ENCODE peak calls at places on chromosomes 12 and 14, in six cellular contexts. One of them, this sample, is unnamed.

GRCh38 chr12:57401165-57401564 is 29.7 kb downstream of the R3HDM2 start:
- DNase-seq in heart right ventricle: peak
- DNase-seq in psoas muscle: no peak
- DNase-seq in CD8-positive, alpha-beta T cell: no peak
- DNase-seq in right atrium auricular region: no peak
- DNase-seq in CD4-positive, alpha-beta memory T cell: no peak
- DNase-seq in this sample: no peak

GRCh38 chr14:92254786-92255185 is 68.2 kb upstream of the SLC24A4 start:
- DNase-seq in heart right ventricle: peak
- DNase-seq in CD8-positive, alpha-beta T cell: no peak
- DNase-seq in psoas muscle: peak
- DNase-seq in right atrium auricular region: no peak
- DNase-seq in CD4-positive, alpha-beta memory T cell: no peak
- DNase-seq in this sample: no peak

GRCh38 chr12:10033783-10034381 is 3.4 kb downstream of the CLEC9A start:
- DNase-seq in heart right ventricle: no peak
- DNase-seq in psoas muscle: no peak
- DNase-seq in right atrium auricular region: no peak
- DNase-seq in CD4-positive, alpha-beta memory T cell: no peak
- DNase-seq in CD8-positive, alpha-beta T cell: no peak
- DNase-seq in this sample: no peak

GRCh38 chr12:118418385-118419057 is 42.2 kb downstream of the SUDS3 start:
- DNase-seq in right atrium auricular region: no peak
- DNase-seq in psoas muscle: no peak
- DNase-seq in CD8-positive, alpha-beta T cell: no peak
- DNase-seq in heart right ventricle: no peak
- DNase-seq in CD4-positive, alpha-beta memory T cell: no peak
- DNase-seq in this sample: no peak

GRCh38 chr14:104885031-104885972 is 20.2 kb downstream of the CEP170B start:
- DNase-seq in CD8-positive, alpha-beta T cell: no peak
- DNase-seq in CD4-positive, alpha-beta memory T cell: no peak
- DNase-seq in psoas muscle: no peak
- DNase-seq in heart right ventricle: no peak
- DNase-seq in right atrium auricular region: no peak
- DNase-seq in this sample: no peak

GRCh38 chr12:60100150-60100549 is 504.3 kb downstream of the SLC16A7 start:
- DNase-seq in psoas muscle: no peak
- DNase-seq in CD4-positive, alpha-beta memory T cell: no peak
- DNase-seq in right atrium auricular region: no peak
- DNase-seq in CD8-positive, alpha-beta T cell: no peak
- DNase-seq in heart right ventricle: no peak
- DNase-seq in this sample: no peak

GRCh38 chr14:62253931-62254330 is 491.7 kb downstream of the SNAPC1 start:
- DNase-seq in right atrium auricular region: no peak
- DNase-seq in psoas muscle: no peak
- DNase-seq in CD4-positive, alpha-beta memory T cell: no peak
- DNase-seq in CD8-positive, alpha-beta T cell: no peak
- DNase-seq in heart right ventricle: no peak
- DNase-seq in this sample: no peak

GRCh38 chr12:60106207-60106606 is 510.4 kb downstream of the SLC16A7 start:
- DNase-seq in psoas muscle: no peak
- DNase-seq in heart right ventricle: no peak
- DNase-seq in CD8-positive, alpha-beta T cell: no peak
- DNase-seq in right atrium auricular region: no peak
- DNase-seq in CD4-positive, alpha-beta memory T cell: no peak
- DNase-seq in this sample: no peak

GRCh38 chr12:57811028-57811755 is 7.3 kb downstream of the AVIL start:
- DNase-seq in CD8-positive, alpha-beta T cell: no peak
- DNase-seq in right atrium auricular region: no peak
- DNase-seq in heart right ventricle: no peak
- DNase-seq in CD4-positive, alpha-beta memory T cell: no peak
- DNase-seq in psoas muscle: no peak
- DNase-seq in this sample: no peak

GRCh38 chr12:12081836-12082497 is 11.2 kb downstream of the BCL2L14 start:
- DNase-seq in CD4-positive, alpha-beta memory T cell: peak
- DNase-seq in heart right ventricle: peak
- DNase-seq in right atrium auricular region: no peak
- DNase-seq in psoas muscle: no peak
- DNase-seq in CD8-positive, alpha-beta T cell: no peak
- DNase-seq in this sample: no peak

GRCh38 chr14:32509632-32510187 is 180.6 kb downstream of the AKAP6 start:
- DNase-seq in heart right ventricle: peak
- DNase-seq in right atrium auricular region: peak
- DNase-seq in CD8-positive, alpha-beta T cell: no peak
- DNase-seq in psoas muscle: peak
- DNase-seq in CD4-positive, alpha-beta memory T cell: no peak
- DNase-seq in this sample: peak

GRCh38 chr14:77574446-77575125 is 41.9 kb downstream of the SPTLC2 start:
- DNase-seq in psoas muscle: no peak
- DNase-seq in CD8-positive, alpha-beta T cell: no peak
- DNase-seq in heart right ventricle: no peak
- DNase-seq in right atrium auricular region: no peak
- DNase-seq in CD4-positive, alpha-beta memory T cell: no peak
- DNase-seq in this sample: no peak
- H3K27ac ChIP-seq in psoas muscle: no peak
- H3K27ac ChIP-seq in CD8-positive, alpha-beta T cell: no peak
- H3K27ac ChIP-seq in heart right ventricle: no peak
- H3K27ac ChIP-seq in right atrium auricular region: no peak
- H3K27ac ChIP-seq in CD4-positive, alpha-beta memory T cell: no peak
- H3K27ac ChIP-seq in this sample: peak

GRCh38 chr12:85000766-85001165 is 35.3 kb downstream of the TSPAN19 start:
- DNase-seq in psoas muscle: no peak
- DNase-seq in CD8-positive, alpha-beta T cell: no peak
- DNase-seq in right atrium auricular region: no peak
- DNase-seq in heart right ventricle: no peak
- DNase-seq in CD4-positive, alpha-beta memory T cell: no peak
- DNase-seq in this sample: no peak

GRCh38 chr12:85007836-85008235 is 28.2 kb downstream of the TSPAN19 start:
- DNase-seq in heart right ventricle: no peak
- DNase-seq in CD8-positive, alpha-beta T cell: no peak
- DNase-seq in CD4-positive, alpha-beta memory T cell: no peak
- DNase-seq in psoas muscle: no peak
- DNase-seq in right atrium auricular region: no peak
- DNase-seq in this sample: no peak

GRCh38 chr12:85005615-85006014 is 30.5 kb downstream of the TSPAN19 start:
- DNase-seq in CD4-positive, alpha-beta memory T cell: no peak
- DNase-seq in psoas muscle: no peak
- DNase-seq in heart right ventricle: no peak
- DNase-seq in CD8-positive, alpha-beta T cell: no peak
- DNase-seq in right atrium auricular region: no peak
- DNase-seq in this sample: no peak

GRCh38 chr12:85002778-85003296 is 33.2 kb downstream of the TSPAN19 start:
- DNase-seq in heart right ventricle: no peak
- DNase-seq in CD4-positive, alpha-beta memory T cell: no peak
- DNase-seq in CD8-positive, alpha-beta T cell: no peak
- DNase-seq in right atrium auricular region: no peak
- DNase-seq in psoas muscle: no peak
- DNase-seq in this sample: no peak

GRCh38 chr12:85004199-85004598 is 31.9 kb downstream of the TSPAN19 start:
- DNase-seq in psoas muscle: no peak
- DNase-seq in heart right ventricle: no peak
- DNase-seq in right atrium auricular region: no peak
- DNase-seq in CD4-positive, alpha-beta memory T cell: no peak
- DNase-seq in CD8-positive, alpha-beta T cell: no peak
- DNase-seq in this sample: no peak
- H3K4me3 ChIP-seq in psoas muscle: no peak
- H3K4me3 ChIP-seq in heart right ventricle: no peak
- H3K4me3 ChIP-seq in right atrium auricular region: no peak
- H3K4me3 ChIP-seq in CD4-positive, alpha-beta memory T cell: no peak
- H3K4me3 ChIP-seq in CD8-positive, alpha-beta T cell: no peak
- H3K4me3 ChIP-seq in this sample: no peak

GRCh38 chr14:24150061-24150460 is 2.8 kb downstream of the RNF31 start:
- DNase-seq in CD8-positive, alpha-beta T cell: no peak
- DNase-seq in heart right ventricle: no peak
- DNase-seq in psoas muscle: no peak
- DNase-seq in right atrium auricular region: no peak
- DNase-seq in CD4-positive, alpha-beta memory T cell: no peak
- DNase-seq in this sample: no peak
- H3K27ac ChIP-seq in CD8-positive, alpha-beta T cell: no peak
- H3K27ac ChIP-seq in heart right ventricle: no peak
- H3K27ac ChIP-seq in psoas muscle: no peak
- H3K27ac ChIP-seq in right atrium auricular region: no peak
- H3K27ac ChIP-seq in CD4-positive, alpha-beta memory T cell: no peak
- H3K27ac ChIP-seq in this sample: no peak

DNA sequence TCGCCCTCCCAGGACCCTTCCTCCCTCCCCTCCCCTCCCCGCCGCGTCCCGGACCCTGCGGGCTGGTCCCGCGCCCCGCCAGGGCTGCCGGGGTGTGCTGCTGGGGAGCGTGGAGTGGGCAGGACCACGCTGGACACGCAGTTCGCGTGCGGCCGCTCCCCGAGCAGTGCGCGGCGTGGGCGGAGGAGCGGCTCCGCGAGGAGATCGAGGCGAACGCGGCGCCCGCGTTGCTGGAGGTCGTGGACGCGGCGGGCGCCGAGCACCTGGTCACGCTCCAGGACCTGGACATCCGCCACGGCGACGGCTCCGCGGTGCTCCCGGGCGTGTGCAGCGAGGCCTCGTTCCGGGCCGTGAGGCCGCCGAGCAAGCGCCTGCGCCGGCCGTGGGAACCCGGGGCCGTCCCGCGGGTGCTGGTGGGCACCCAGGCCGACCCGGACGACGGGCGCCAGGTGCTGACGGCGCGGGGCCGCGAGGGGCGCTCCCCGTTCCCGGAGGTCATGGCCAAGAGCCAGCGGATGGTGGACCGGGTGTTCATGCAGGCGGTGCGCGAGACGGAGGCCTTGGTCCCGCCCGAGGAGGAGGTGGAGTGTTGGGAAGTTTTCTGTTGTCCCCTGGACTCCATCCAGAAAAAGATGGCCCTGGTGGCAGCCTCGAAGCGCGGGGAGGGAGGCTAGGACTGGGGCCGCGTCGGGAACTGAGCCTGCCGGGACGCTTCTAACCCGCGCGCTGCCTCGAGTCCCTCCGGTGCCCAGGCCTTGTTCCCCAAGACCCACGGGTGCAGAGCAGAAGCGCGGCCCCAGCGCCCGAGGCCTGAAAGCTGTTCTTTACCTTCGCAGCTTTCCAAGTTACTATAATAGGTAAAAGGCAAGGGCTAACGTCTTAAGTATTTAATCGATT is 54.7 kb upstream of the EIF5 start:
- DNase-seq in psoas muscle: peak
- DNase-seq in heart right ventricle: no peak
- DNase-seq in CD8-positive, alpha-beta T cell: no peak
- DNase-seq in CD4-positive, alpha-beta memory T cell: no peak
- DNase-seq in right atrium auricular region: peak
- DNase-seq in this sample: no peak
- H3K4me3 ChIP-seq in psoas muscle: peak
- H3K4me3 ChIP-seq in heart right ventricle: peak
- H3K4me3 ChIP-seq in CD8-positive, alpha-beta T cell: no peak
- H3K4me3 ChIP-seq in CD4-positive, alpha-beta memory T cell: no peak
- H3K4me3 ChIP-seq in right atrium auricular region: no peak
- H3K4me3 ChIP-seq in this sample: peak

DNA sequence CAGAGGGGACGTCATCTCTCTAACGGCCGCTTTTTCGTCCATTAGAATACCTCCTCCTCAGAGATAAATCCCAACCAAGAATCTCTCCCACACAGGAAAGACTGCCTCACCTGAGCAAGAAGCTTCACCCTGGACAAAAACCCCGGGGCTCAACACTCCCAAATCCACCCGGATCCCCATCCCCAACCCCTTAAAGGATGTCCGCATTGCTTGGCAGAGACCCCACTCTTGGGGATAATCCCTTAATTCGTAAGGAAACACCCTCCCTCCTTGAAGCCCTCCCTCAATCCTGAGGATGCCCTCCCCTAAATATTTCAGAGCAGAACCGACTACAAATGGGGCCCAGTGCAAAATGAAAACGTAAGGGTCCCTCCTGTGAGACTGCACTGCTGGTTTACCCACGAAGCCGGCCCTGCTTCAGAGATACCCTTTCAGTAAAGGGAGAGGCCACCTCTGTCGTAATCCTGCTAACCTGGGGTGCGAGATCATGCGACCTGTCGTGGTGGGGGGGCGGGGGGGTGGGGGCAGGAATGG is 657 bp upstream of the DYNLL1 start:
- DNase-seq in right atrium auricular region: no peak
- DNase-seq in CD8-positive, alpha-beta T cell: peak
- DNase-seq in psoas muscle: no peak
- DNase-seq in CD4-positive, alpha-beta memory T cell: no peak
- DNase-seq in heart right ventricle: no peak
- DNase-seq in this sample: no peak
- H3K27ac ChIP-seq in right atrium auricular region: no peak
- H3K27ac ChIP-seq in CD8-positive, alpha-beta T cell: peak
- H3K27ac ChIP-seq in psoas muscle: peak
- H3K27ac ChIP-seq in CD4-positive, alpha-beta memory T cell: peak
- H3K27ac ChIP-seq in heart right ventricle: peak
- H3K27ac ChIP-seq in this sample: peak

GRCh38 chr14:55071870-55072640 is 20.6 kb downstream of the MAPK1IP1L start:
- DNase-seq in heart right ventricle: peak
- DNase-seq in CD4-positive, alpha-beta memory T cell: peak
- DNase-seq in psoas muscle: no peak
- DNase-seq in CD8-positive, alpha-beta T cell: no peak
- DNase-seq in right atrium auricular region: no peak
- DNase-seq in this sample: peak

GRCh38 chr14:55075628-55076027 is 24.2 kb downstream of the MAPK1IP1L start:
- DNase-seq in heart right ventricle: no peak
- DNase-seq in CD8-positive, alpha-beta T cell: no peak
- DNase-seq in psoas muscle: no peak
- DNase-seq in CD4-positive, alpha-beta memory T cell: no peak
- DNase-seq in right atrium auricular region: no peak
- DNase-seq in this sample: no peak

GRCh38 chr14:55073856-55074255 is 22.4 kb downstream of the MAPK1IP1L start:
- DNase-seq in heart right ventricle: no peak
- DNase-seq in CD8-positive, alpha-beta T cell: no peak
- DNase-seq in CD4-positive, alpha-beta memory T cell: no peak
- DNase-seq in right atrium auricular region: no peak
- DNase-seq in psoas muscle: no peak
- DNase-seq in this sample: no peak

GRCh38 chr14:55077155-55077554 is 25.7 kb downstream of the MAPK1IP1L start:
- DNase-seq in CD8-positive, alpha-beta T cell: no peak
- DNase-seq in psoas muscle: no peak
- DNase-seq in right atrium auricular region: no peak
- DNase-seq in CD4-positive, alpha-beta memory T cell: no peak
- DNase-seq in heart right ventricle: no peak
- DNase-seq in this sample: no peak

DNA sequence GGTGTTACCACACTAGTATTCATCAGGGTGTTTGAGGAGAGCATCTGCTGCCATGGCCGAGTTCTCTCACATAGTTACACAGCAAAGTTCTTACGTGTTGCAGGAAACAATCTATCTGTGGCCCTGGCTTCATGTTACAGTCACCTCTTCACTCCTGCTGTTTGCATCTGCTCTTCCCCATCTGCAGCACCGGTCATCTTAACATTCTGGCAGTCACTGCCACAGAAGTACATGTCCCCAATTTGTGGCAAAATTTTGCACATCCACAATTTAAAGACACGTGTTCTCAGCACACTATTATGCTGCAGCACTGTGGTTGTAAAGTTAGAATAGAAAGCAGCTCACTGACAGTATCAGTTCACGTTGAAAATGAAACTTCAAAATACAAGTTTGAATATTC is 23.2 kb downstream of the MAPK1IP1L start:
- DNase-seq in heart right ventricle: no peak
- DNase-seq in psoas muscle: no peak
- DNase-seq in CD4-positive, alpha-beta memory T cell: no peak
- DNase-seq in CD8-positive, alpha-beta T cell: no peak
- DNase-seq in right atrium auricular region: no peak
- DNase-seq in this sample: no peak
- H3K4me3 ChIP-seq in heart right ventricle: no peak
- H3K4me3 ChIP-seq in psoas muscle: no peak
- H3K4me3 ChIP-seq in CD4-positive, alpha-beta memory T cell: no peak
- H3K4me3 ChIP-seq in CD8-positive, alpha-beta T cell: no peak
- H3K4me3 ChIP-seq in right atrium auricular region: no peak
- H3K4me3 ChIP-seq in this sample: no peak

GRCh38 chr14:68937790-68938514 is 41.1 kb downstream of the ACTN1 start:
- DNase-seq in right atrium auricular region: no peak
- DNase-seq in CD4-positive, alpha-beta memory T cell: no peak
- DNase-seq in heart right ventricle: peak
- DNase-seq in CD8-positive, alpha-beta T cell: peak
- DNase-seq in psoas muscle: no peak
- DNase-seq in this sample: peak
- H3K27ac ChIP-seq in right atrium auricular region: peak
- H3K27ac ChIP-seq in CD4-positive, alpha-beta memory T cell: no peak
- H3K27ac ChIP-seq in heart right ventricle: peak
- H3K27ac ChIP-seq in CD8-positive, alpha-beta T cell: peak
- H3K27ac ChIP-seq in psoas muscle: peak
- H3K27ac ChIP-seq in this sample: peak

This sample was measured in dorsolateral prefrontal cortex.